ENCODE peak calls at places on chromosomes 2 and 18, in ten cellular contexts. One of them, this sample, is unnamed.

GRCh38 chr2:19205983-19206533 is 152.4 kb downstream of the OSR1 start:
- DNase-seq in right lobe of liver: no peak
- DNase-seq in activated CD8-positive, alpha-beta memory T cell treated with anti-CD3 and anti-CD28 coated beads for 24 hours: no peak
- DNase-seq in stimulated activated CD4-positive, alpha-beta T cell treated with anti-CD3 and anti-CD28 coated beads, Interleukin-12 subunit alpha, Interleukin-12 subunit beta, amount 100 ng/mL, for 4 hours: no peak
- DNase-seq in cerebellar nuclear complex: no peak
- DNase-seq in T follicular helper cell: no peak
- DNase-seq in kidney tubule cell: no peak
- DNase-seq in WTC11: no peak
- DNase-seq in stimulated activated naive CD8-positive, alpha-beta T cell treated with anti-CD3 and anti-CD28 coated beads, Interleukin-15, Interleukin-2, amounts not matched to agents 100 U/mL and 50 U/mL, for 24 hours: no peak
- DNase-seq in nephron progenitor cell: no peak
- DNase-seq in this sample: no peak

GRCh38 chr18:8754995-8755955 is 49.9 kb downstream of the MTCL1 start:
- DNase-seq in right lobe of liver: no peak
- DNase-seq in activated CD8-positive, alpha-beta memory T cell treated with anti-CD3 and anti-CD28 coated beads for 24 hours: no peak
- DNase-seq in stimulated activated CD4-positive, alpha-beta T cell treated with anti-CD3 and anti-CD28 coated beads, Interleukin-12 subunit alpha, Interleukin-12 subunit beta, amount 100 ng/mL, for 4 hours: no peak
- DNase-seq in cerebellar nuclear complex: no peak
- DNase-seq in T follicular helper cell: peak; percentile 54
- DNase-seq in kidney tubule cell: peak; percentile 93
- DNase-seq in WTC11: no peak
- DNase-seq in stimulated activated naive CD8-positive, alpha-beta T cell treated with anti-CD3 and anti-CD28 coated beads, Interleukin-15, Interleukin-2, amounts not matched to agents 100 U/mL and 50 U/mL, for 24 hours: no peak
- DNase-seq in nephron progenitor cell: no peak
- DNase-seq in this sample: no peak

GRCh38 chr2:204407209-204408070 is 137.8 kb upstream of the PARD3B start:
- DNase-seq in right lobe of liver: peak; percentile 35
- DNase-seq in activated CD8-positive, alpha-beta memory T cell treated with anti-CD3 and anti-CD28 coated beads for 24 hours: no peak
- DNase-seq in stimulated activated CD4-positive, alpha-beta T cell treated with anti-CD3 and anti-CD28 coated beads, Interleukin-12 subunit alpha, Interleukin-12 subunit beta, amount 100 ng/mL, for 4 hours: no peak
- DNase-seq in cerebellar nuclear complex: no peak
- DNase-seq in T follicular helper cell: no peak
- DNase-seq in kidney tubule cell: peak; percentile 42
- DNase-seq in WTC11: no peak
- DNase-seq in stimulated activated naive CD8-positive, alpha-beta T cell treated with anti-CD3 and anti-CD28 coated beads, Interleukin-15, Interleukin-2, amounts not matched to agents 100 U/mL and 50 U/mL, for 24 hours: no peak
- DNase-seq in nephron progenitor cell: no peak
- DNase-seq in this sample: no peak

GRCh38 chr2:24047703-24048033 is 477 bp upstream of the WDCP start:
- DNase-seq in right lobe of liver: no peak
- DNase-seq in activated CD8-positive, alpha-beta memory T cell treated with anti-CD3 and anti-CD28 coated beads for 24 hours: no peak
- DNase-seq in stimulated activated CD4-positive, alpha-beta T cell treated with anti-CD3 and anti-CD28 coated beads, Interleukin-12 subunit alpha, Interleukin-12 subunit beta, amount 100 ng/mL, for 4 hours: no peak
- DNase-seq in cerebellar nuclear complex: no peak
- DNase-seq in T follicular helper cell: no peak
- DNase-seq in kidney tubule cell: no peak
- DNase-seq in WTC11: peak; percentile 29
- DNase-seq in stimulated activated naive CD8-positive, alpha-beta T cell treated with anti-CD3 and anti-CD28 coated beads, Interleukin-15, Interleukin-2, amounts not matched to agents 100 U/mL and 50 U/mL, for 24 hours: no peak
- DNase-seq in nephron progenitor cell: no peak
- DNase-seq in this sample: no peak

GRCh38 chr2:173545364-173545734 is 190.7 kb downstream of the CDCA7 start:
- DNase-seq in right lobe of liver: no peak
- DNase-seq in activated CD8-positive, alpha-beta memory T cell treated with anti-CD3 and anti-CD28 coated beads for 24 hours: no peak
- DNase-seq in stimulated activated CD4-positive, alpha-beta T cell treated with anti-CD3 and anti-CD28 coated beads, Interleukin-12 subunit alpha, Interleukin-12 subunit beta, amount 100 ng/mL, for 4 hours: no peak
- DNase-seq in cerebellar nuclear complex: no peak
- DNase-seq in T follicular helper cell: no peak
- DNase-seq in kidney tubule cell: peak; percentile 87
- DNase-seq in WTC11: no peak
- DNase-seq in stimulated activated naive CD8-positive, alpha-beta T cell treated with anti-CD3 and anti-CD28 coated beads, Interleukin-15, Interleukin-2, amounts not matched to agents 100 U/mL and 50 U/mL, for 24 hours: no peak
- DNase-seq in nephron progenitor cell: no peak
- DNase-seq in this sample: no peak

GRCh38 chr18:68623342-68623741 is 91.6 kb downstream of the TMX3 start:
- DNase-seq in right lobe of liver: no peak
- DNase-seq in activated CD8-positive, alpha-beta memory T cell treated with anti-CD3 and anti-CD28 coated beads for 24 hours: no peak
- DNase-seq in stimulated activated CD4-positive, alpha-beta T cell treated with anti-CD3 and anti-CD28 coated beads, Interleukin-12 subunit alpha, Interleukin-12 subunit beta, amount 100 ng/mL, for 4 hours: no peak
- DNase-seq in cerebellar nuclear complex: no peak
- DNase-seq in T follicular helper cell: no peak
- DNase-seq in kidney tubule cell: peak; percentile 63
- DNase-seq in WTC11: peak; percentile 61
- DNase-seq in stimulated activated naive CD8-positive, alpha-beta T cell treated with anti-CD3 and anti-CD28 coated beads, Interleukin-15, Interleukin-2, amounts not matched to agents 100 U/mL and 50 U/mL, for 24 hours: peak; percentile 19
- DNase-seq in nephron progenitor cell: peak; percentile 50
- DNase-seq in this sample: no peak

GRCh38 chr2:221203846-221204245 is 368.3 kb downstream of the EPHA4 start:
- DNase-seq in right lobe of liver: no peak
- DNase-seq in activated CD8-positive, alpha-beta memory T cell treated with anti-CD3 and anti-CD28 coated beads for 24 hours: no peak
- DNase-seq in stimulated activated CD4-positive, alpha-beta T cell treated with anti-CD3 and anti-CD28 coated beads, Interleukin-12 subunit alpha, Interleukin-12 subunit beta, amount 100 ng/mL, for 4 hours: no peak
- DNase-seq in cerebellar nuclear complex: no peak
- DNase-seq in T follicular helper cell: no peak
- DNase-seq in kidney tubule cell: no peak
- DNase-seq in WTC11: no peak
- DNase-seq in stimulated activated naive CD8-positive, alpha-beta T cell treated with anti-CD3 and anti-CD28 coated beads, Interleukin-15, Interleukin-2, amounts not matched to agents 100 U/mL and 50 U/mL, for 24 hours: no peak
- DNase-seq in nephron progenitor cell: no peak
- DNase-seq in this sample: no peak

GRCh38 chr2:156021326-156022040 is 311.0 kb downstream of the NR4A2 start:
- DNase-seq in right lobe of liver: no peak
- DNase-seq in activated CD8-positive, alpha-beta memory T cell treated with anti-CD3 and anti-CD28 coated beads for 24 hours: no peak
- DNase-seq in stimulated activated CD4-positive, alpha-beta T cell treated with anti-CD3 and anti-CD28 coated beads, Interleukin-12 subunit alpha, Interleukin-12 subunit beta, amount 100 ng/mL, for 4 hours: no peak
- DNase-seq in cerebellar nuclear complex: no peak
- DNase-seq in T follicular helper cell: no peak
- DNase-seq in kidney tubule cell: peak; percentile 28
- DNase-seq in WTC11: no peak
- DNase-seq in stimulated activated naive CD8-positive, alpha-beta T cell treated with anti-CD3 and anti-CD28 coated beads, Interleukin-15, Interleukin-2, amounts not matched to agents 100 U/mL and 50 U/mL, for 24 hours: no peak
- DNase-seq in nephron progenitor cell: no peak
- DNase-seq in this sample: no peak

GRCh38 chr2:217911283-217911965 is 91.4 kb downstream of the TNS1 start:
- DNase-seq in right lobe of liver: no peak
- DNase-seq in activated CD8-positive, alpha-beta memory T cell treated with anti-CD3 and anti-CD28 coated beads for 24 hours: no peak
- DNase-seq in stimulated activated CD4-positive, alpha-beta T cell treated with anti-CD3 and anti-CD28 coated beads, Interleukin-12 subunit alpha, Interleukin-12 subunit beta, amount 100 ng/mL, for 4 hours: no peak
- DNase-seq in cerebellar nuclear complex: no peak
- DNase-seq in T follicular helper cell: no peak
- DNase-seq in kidney tubule cell: no peak
- DNase-seq in WTC11: no peak
- DNase-seq in stimulated activated naive CD8-positive, alpha-beta T cell treated with anti-CD3 and anti-CD28 coated beads, Interleukin-15, Interleukin-2, amounts not matched to agents 100 U/mL and 50 U/mL, for 24 hours: no peak
- DNase-seq in nephron progenitor cell: no peak
- DNase-seq in this sample: no peak

GRCh38 chr2:220227272-220227920 is 600.0 kb downstream of the SLC4A3 start:
- DNase-seq in right lobe of liver: no peak
- DNase-seq in activated CD8-positive, alpha-beta memory T cell treated with anti-CD3 and anti-CD28 coated beads for 24 hours: no peak
- DNase-seq in stimulated activated CD4-positive, alpha-beta T cell treated with anti-CD3 and anti-CD28 coated beads, Interleukin-12 subunit alpha, Interleukin-12 subunit beta, amount 100 ng/mL, for 4 hours: no peak
- DNase-seq in cerebellar nuclear complex: no peak
- DNase-seq in T follicular helper cell: no peak
- DNase-seq in kidney tubule cell: peak; percentile 26
- DNase-seq in WTC11: no peak
- DNase-seq in stimulated activated naive CD8-positive, alpha-beta T cell treated with anti-CD3 and anti-CD28 coated beads, Interleukin-15, Interleukin-2, amounts not matched to agents 100 U/mL and 50 U/mL, for 24 hours: no peak
- DNase-seq in nephron progenitor cell: no peak
- DNase-seq in this sample: no peak

GRCh38 chr2:43634604-43635306 is 2.3 kb upstream of the PLEKHH2 start:
- DNase-seq in right lobe of liver: no peak
- DNase-seq in activated CD8-positive, alpha-beta memory T cell treated with anti-CD3 and anti-CD28 coated beads for 24 hours: no peak
- DNase-seq in stimulated activated CD4-positive, alpha-beta T cell treated with anti-CD3 and anti-CD28 coated beads, Interleukin-12 subunit alpha, Interleukin-12 subunit beta, amount 100 ng/mL, for 4 hours: no peak
- DNase-seq in cerebellar nuclear complex: no peak
- DNase-seq in T follicular helper cell: no peak
- DNase-seq in kidney tubule cell: peak; percentile 68
- DNase-seq in WTC11: no peak
- DNase-seq in stimulated activated naive CD8-positive, alpha-beta T cell treated with anti-CD3 and anti-CD28 coated beads, Interleukin-15, Interleukin-2, amounts not matched to agents 100 U/mL and 50 U/mL, for 24 hours: no peak
- DNase-seq in nephron progenitor cell: no peak
- DNase-seq in this sample: no peak

GRCh38 chr2:45777996-45778719 is 126.7 kb downstream of the PRKCE start:
- DNase-seq in right lobe of liver: no peak
- DNase-seq in activated CD8-positive, alpha-beta memory T cell treated with anti-CD3 and anti-CD28 coated beads for 24 hours: no peak
- DNase-seq in stimulated activated CD4-positive, alpha-beta T cell treated with anti-CD3 and anti-CD28 coated beads, Interleukin-12 subunit alpha, Interleukin-12 subunit beta, amount 100 ng/mL, for 4 hours: no peak
- DNase-seq in cerebellar nuclear complex: no peak
- DNase-seq in T follicular helper cell: no peak
- DNase-seq in kidney tubule cell: no peak
- DNase-seq in WTC11: no peak
- DNase-seq in stimulated activated naive CD8-positive, alpha-beta T cell treated with anti-CD3 and anti-CD28 coated beads, Interleukin-15, Interleukin-2, amounts not matched to agents 100 U/mL and 50 U/mL, for 24 hours: no peak
- DNase-seq in nephron progenitor cell: no peak
- DNase-seq in this sample: no peak

GRCh38 chr2:121365061-121365460 is 80.1 kb upstream of the TFCP2L1 start:
- DNase-seq in right lobe of liver: no peak
- DNase-seq in activated CD8-positive, alpha-beta memory T cell treated with anti-CD3 and anti-CD28 coated beads for 24 hours: no peak
- DNase-seq in stimulated activated CD4-positive, alpha-beta T cell treated with anti-CD3 and anti-CD28 coated beads, Interleukin-12 subunit alpha, Interleukin-12 subunit beta, amount 100 ng/mL, for 4 hours: no peak
- DNase-seq in cerebellar nuclear complex: no peak
- DNase-seq in T follicular helper cell: no peak
- DNase-seq in kidney tubule cell: no peak
- DNase-seq in WTC11: no peak
- DNase-seq in stimulated activated naive CD8-positive, alpha-beta T cell treated with anti-CD3 and anti-CD28 coated beads, Interleukin-15, Interleukin-2, amounts not matched to agents 100 U/mL and 50 U/mL, for 24 hours: no peak
- DNase-seq in nephron progenitor cell: no peak
- DNase-seq in this sample: peak; percentile 60

GRCh38 chr2:39782591-39782990 is 3.5 kb upstream of the THUMPD2 start:
- DNase-seq in right lobe of liver: no peak
- DNase-seq in activated CD8-positive, alpha-beta memory T cell treated with anti-CD3 and anti-CD28 coated beads for 24 hours: no peak
- DNase-seq in stimulated activated CD4-positive, alpha-beta T cell treated with anti-CD3 and anti-CD28 coated beads, Interleukin-12 subunit alpha, Interleukin-12 subunit beta, amount 100 ng/mL, for 4 hours: no peak
- DNase-seq in cerebellar nuclear complex: no peak
- DNase-seq in T follicular helper cell: no peak
- DNase-seq in kidney tubule cell: no peak
- DNase-seq in WTC11: no peak
- DNase-seq in stimulated activated naive CD8-positive, alpha-beta T cell treated with anti-CD3 and anti-CD28 coated beads, Interleukin-15, Interleukin-2, amounts not matched to agents 100 U/mL and 50 U/mL, for 24 hours: no peak
- DNase-seq in nephron progenitor cell: no peak
- DNase-seq in this sample: no peak

GRCh38 chr2:30040147-30040546 is 106.7 kb upstream of the YPEL5 start:
- DNase-seq in right lobe of liver: no peak
- DNase-seq in activated CD8-positive, alpha-beta memory T cell treated with anti-CD3 and anti-CD28 coated beads for 24 hours: no peak
- DNase-seq in stimulated activated CD4-positive, alpha-beta T cell treated with anti-CD3 and anti-CD28 coated beads, Interleukin-12 subunit alpha, Interleukin-12 subunit beta, amount 100 ng/mL, for 4 hours: no peak
- DNase-seq in cerebellar nuclear complex: no peak
- DNase-seq in T follicular helper cell: no peak
- DNase-seq in kidney tubule cell: no peak
- DNase-seq in WTC11: no peak
- DNase-seq in stimulated activated naive CD8-positive, alpha-beta T cell treated with anti-CD3 and anti-CD28 coated beads, Interleukin-15, Interleukin-2, amounts not matched to agents 100 U/mL and 50 U/mL, for 24 hours: peak; percentile 12
- DNase-seq in nephron progenitor cell: no peak
- DNase-seq in this sample: peak; percentile 45

This sample was measured in esophagus muscularis mucosa.